ENCODE peak calls at places on chromosomes 13 and 19, in seven cellular contexts. Y is astrocyte of the hippocampus; L is globus pallidus; Q is T-helper 9 cell; X is activated CD4-positive, CD25-positive, alpha-beta regulatory T cell; V is activated CD8-positive, alpha-beta memory T cell treated with anti-CD3 and anti-CD28 coated beads for 48 hours; O is right lobe of liver. U is an unnamed sample.

GRCh38 chr13:98778749-98779148 is 26.3 kb upstream of the SLC15A1 start:
- DNase-seq in Y (peak), L (no peak), Q (no peak), X (no peak), V (no peak), O (no peak), U (no peak)

GRCh38 chr13:73417012-73417615 is 358.3 kb downstream of the KLF5 start:
- DNase-seq in Y (no peak), L (no peak), Q (no peak), X (no peak), V (no peak), O (no peak), U (no peak)

GRCh38 chr13:110757296-110757695 is 43.8 kb downstream of the ING1 start:
- DNase-seq in Y (no peak), L (no peak), Q (no peak), X (no peak), V (no peak), O (no peak), U (no peak)

GRCh38 chr19:52102163-52102562 is 6.6 kb upstream of the ZNF841 start:
- DNase-seq in Y (no peak), L (no peak), Q (no peak), X (no peak), V (no peak), O (no peak), U (no peak)

GRCh38 chr13:60627071-60627686 is 230.2 kb downstream of the TDRD3 start:
- DNase-seq in Y (peak), L (peak), Q (no peak), X (no peak), V (no peak), O (no peak), U (peak)

GRCh38 chr13:89803839-89804238 is 1543.6 kb upstream of the MIR17HG start:
- DNase-seq in Y (no peak), L (no peak), Q (no peak), X (no peak), V (no peak), O (no peak), U (no peak)

GRCh38 chr13:98389319-98389718 is 187.6 kb downstream of the STK24 start:
- DNase-seq in Y (no peak), L (no peak), Q (no peak), X (no peak), V (no peak), O (no peak), U (no peak)

GRCh38 chr19:36604656-36605100 is 435 bp upstream of the ZNF382 start:
- DNase-seq in Y (peak), L (peak), Q (peak), X (peak), V (peak), O (peak), U (peak)

GRCh38 chr19:49333426-49334288 is 1.5 kb upstream of the CD37 start:
- DNase-seq in Y (peak), L (no peak), Q (peak), X (peak), V (peak), O (no peak), U (no peak)

GRCh38 chr19:57241181-57241580 is 749 bp downstream of the ZNF805 start:
- DNase-seq in Y (peak), L (no peak), Q (no peak), X (no peak), V (no peak), O (no peak), U (peak)

GRCh38 chr13:59771272-59771671 is 392.5 kb downstream of the DIAPH3 start:
- DNase-seq in Y (peak), L (no peak), Q (no peak), X (no peak), V (no peak), O (no peak), U (peak)

GRCh38 chr19:57800696-57801095 is 14.0 kb downstream of the ZNF552 start:
- DNase-seq in Y (no peak), L (no peak), Q (no peak), X (no peak), V (no peak), O (no peak), U (no peak)

GRCh38 chr19:15101479-15102082 is 5.6 kb upstream of the SYDE1 start:
- DNase-seq in Y (peak), L (no peak), Q (peak), X (no peak), V (no peak), O (no peak), U (peak)

GRCh38 chr19:35975608-35976214 is 19.3 kb upstream of the SDHAF1 start:
- DNase-seq in Y (peak), L (no peak), Q (no peak), X (no peak), V (no peak), O (no peak), U (peak)

GRCh38 chr13:112783135-112783945 is 93.5 kb downstream of the ATP11A start:
- DNase-seq in Y (peak), L (no peak), Q (no peak), X (no peak), V (no peak), O (no peak), U (peak)

GRCh38 chr13:35518337-35518736 is 41.8 kb upstream of the MAB21L1 start:
- DNase-seq in Y (no peak), L (no peak), Q (no peak), X (no peak), V (no peak), O (no peak), U (peak)

GRCh38 chr13:43561081-43561480 is 225.7 kb downstream of the ENOX1 start:
- DNase-seq in Y (no peak), L (no peak), Q (no peak), X (no peak), V (no peak), O (no peak), U (no peak)

GRCh38 chr19:14381689-14382474 is 638 bp downstream of the ADGRE5 start:
- DNase-seq in Y (peak), L (no peak), Q (peak), X (peak), V (no peak), O (no peak), U (peak)

GRCh38 chr13:33606692-33607091 is 211.3 kb upstream of the RFC3 start:
- DNase-seq in Y (peak), L (peak), Q (no peak), X (no peak), V (no peak), O (no peak), U (peak)

GRCh38 chr13:35833571-35834305 is 297.4 kb downstream of the DCLK1 start:
- DNase-seq in Y (no peak), L (no peak), Q (no peak), X (no peak), V (no peak), O (no peak), U (no peak)